ENCODE peak calls at places on chromosomes 2 and 18, in six cellular contexts. N, G, Q, K, A and M are unnamed samples.

GRCh38 chr18:30522288-30522929 is 520.1 kb downstream of the DSC3 start:
- DNase-seq in N (no peak), G (no peak), Q (no peak), K (peak), A (no peak), M (no peak)

GRCh38 chr2:158234497-158234896 is 132.8 kb downstream of the UPP2 start:
- DNase-seq in N (no peak), G (no peak), Q (no peak), K (no peak), A (no peak), M (no peak)

GRCh38 chr2:43038720-43039099 is 187.7 kb downstream of the ZFP36L2 start:
- DNase-seq in N (no peak), G (no peak), Q (no peak), K (no peak), A (no peak), M (no peak)

GRCh38 chr2:53913721-53914120 is 54.0 kb upstream of the GPR75 start:
- DNase-seq in N (no peak), G (peak), Q (no peak), K (no peak), A (no peak), M (no peak)

GRCh38 chr2:197241590-197241989 is 69.0 kb downstream of the ANKRD44 start:
- DNase-seq in N (no peak), G (no peak), Q (no peak), K (no peak), A (no peak), M (no peak)

GRCh38 chr2:230216489-230216888 is 3.3 kb downstream of the SP110 start:
- DNase-seq in N (no peak), G (no peak), Q (no peak), K (no peak), A (no peak), M (no peak)

GRCh38 chr2:157989227-157989626 is 112.4 kb upstream of the UPP2 start:
- DNase-seq in N (no peak), G (no peak), Q (no peak), K (no peak), A (no peak), M (no peak)

GRCh38 chr18:56919190-56919589 is 227.7 kb upstream of the BOD1L2 start:
- DNase-seq in N (no peak), G (no peak), Q (no peak), K (peak), A (no peak), M (no peak)

GRCh38 chr2:232476791-232477190 is 10.8 kb downstream of the ECEL1 start:
- DNase-seq in N (no peak), G (no peak), Q (no peak), K (no peak), A (no peak), M (no peak)

GRCh38 chr2:188974184-188974583 is at the start of gene COL3A1:
- DNase-seq in N (no peak), G (peak), Q (no peak), K (no peak), A (no peak), M (peak)

GRCh38 chr2:147910990-147911473 is 66.2 kb downstream of the ACVR2A start:
- DNase-seq in N (peak), G (peak), Q (peak), K (peak), A (peak), M (peak)

GRCh38 chr2:186690796-186691195 is 3.1 kb upstream of the FAM171B start:
- DNase-seq in N (no peak), G (no peak), Q (no peak), K (no peak), A (peak), M (no peak)

GRCh38 chr2:216008387-216008786 is 5.0 kb downstream of the MREG start:
- DNase-seq in N (no peak), G (no peak), Q (no peak), K (no peak), A (no peak), M (no peak)

GRCh38 chr18:60198063-60198462 is 174.5 kb downstream of the MC4R start:
- DNase-seq in N (no peak), G (peak), Q (no peak), K (no peak), A (no peak), M (no peak)

GRCh38 chr2:224160917-224161316 is 121.8 kb upstream of the SERPINE2 start:
- DNase-seq in N (no peak), G (peak), Q (no peak), K (no peak), A (no peak), M (no peak)

GRCh38 chr2:96161785-96162367 is 16.6 kb upstream of the DUSP2 start:
- DNase-seq in N (no peak), G (no peak), Q (no peak), K (no peak), A (no peak), M (no peak)

GRCh38 chr2:72176281-72176680 is 28.6 kb upstream of the CYP26B1 start:
- DNase-seq in N (no peak), G (no peak), Q (no peak), K (no peak), A (no peak), M (no peak)

GRCh38 chr2:64128943-64129391 is 15.3 kb downstream of the PELI1 start:
- DNase-seq in N (no peak), G (no peak), Q (no peak), K (no peak), A (no peak), M (no peak)

GRCh38 chr2:85954192-85954900 is 65.6 kb upstream of the ST3GAL5 start:
- DNase-seq in N (no peak), G (no peak), Q (no peak), K (no peak), A (no peak), M (no peak)

GRCh38 chr18:42706618-42707017 is 408.9 kb downstream of the RIT2 start:
- DNase-seq in N (peak), G (no peak), Q (no peak), K (peak), A (no peak), M (peak)

GRCh38 chr2:18265614-18266013 is 294.8 kb downstream of the RDH14 start:
- DNase-seq in N (no peak), G (no peak), Q (no peak), K (no peak), A (no peak), M (no peak)

GRCh38 chr2:16626497-16626896 is 39.1 kb downstream of the CYRIA start:
- DNase-seq in N (no peak), G (peak), Q (no peak), K (no peak), A (no peak), M (peak)

GRCh38 chr2:206176128-206176527 is 16.4 kb downstream of the EEF1B2 start:
- DNase-seq in N (no peak), G (peak), Q (no peak), K (no peak), A (no peak), M (no peak)

GRCh38 chr2:85826990-85827878 is 61.6 kb downstream of the ST3GAL5 start:
- DNase-seq in N (peak), G (peak), Q (peak), K (peak), A (peak), M (peak)

GRCh38 chr2:172964511-172964910 is 111.1 kb upstream of the MAP3K20 start:
- DNase-seq in N (no peak), G (peak), Q (no peak), K (no peak), A (no peak), M (no peak)

GRCh38 chr2:23384551-23385349 is at the start of gene KLHL29:
- DNase-seq in N (peak), G (peak), Q (no peak), K (peak), A (peak), M (peak)

GRCh38 chr2:19299032-19299431 is 59.4 kb downstream of the OSR1 start:
- DNase-seq in N (no peak), G (no peak), Q (no peak), K (no peak), A (no peak), M (peak)

GRCh38 chr18:524496-524895 is 24.0 kb upstream of the COLEC12 start:
- DNase-seq in N (no peak), G (peak), Q (no peak), K (no peak), A (peak), M (peak)

GRCh38 chr2:112603731-112604130 is 19.3 kb downstream of the CHCHD5 start:
- DNase-seq in N (no peak), G (no peak), Q (no peak), K (no peak), A (no peak), M (no peak)

GRCh38 chr18:2570772-2571199 is 519 bp downstream of the METTL4 start:
- DNase-seq in N (peak), G (peak), Q (peak), K (peak), A (peak), M (peak)

GRCh38 chr2:189153608-189154007 is 26.0 kb downstream of the COL5A2 start:
- DNase-seq in N (no peak), G (peak), Q (no peak), K (no peak), A (no peak), M (peak)

GRCh38 chr2:172588931-172589330 is 33.0 kb downstream of the PDK1 start:
- DNase-seq in N (no peak), G (no peak), Q (no peak), K (no peak), A (peak), M (no peak)

GRCh38 chr18:75421656-75422055 is 5.8 kb downstream of the SMIM21 start:
- DNase-seq in N (no peak), G (no peak), Q (no peak), K (no peak), A (no peak), M (no peak)

GRCh38 chr18:33022370-33022769 is 249.5 kb upstream of the KLHL14 start:
- DNase-seq in N (no peak), G (no peak), Q (no peak), K (peak), A (no peak), M (no peak)

GRCh38 chr2:46171441-46171953 is 125.7 kb upstream of the EPAS1 start:
- DNase-seq in N (peak), G (peak), Q (peak), K (no peak), A (peak), M (peak)
- TF ChIP-seq EZH2phosphoT487 in N (no peak), G (no peak), Q (no peak), K (no peak), A (no peak), M (no peak)

GRCh38 chr2:74585406-74586182 is 31.1 kb downstream of the DOK1 start:
- DNase-seq in N (no peak), G (no peak), Q (no peak), K (no peak), A (no peak), M (no peak)
- H3K4me2 ChIP-seq in N (no peak), G (peak), Q (no peak), K (peak), A (no peak), M (no peak)

GRCh38 chr2:161426788-161427412 is 10.8 kb downstream of the TBR1 start:
- DNase-seq in N (peak), G (peak), Q (no peak), K (peak), A (no peak), M (no peak)
- TF ChIP-seq EZH2 in N (peak), G (no peak), Q (no peak), K (peak), A (no peak), M (peak)

DNA sequence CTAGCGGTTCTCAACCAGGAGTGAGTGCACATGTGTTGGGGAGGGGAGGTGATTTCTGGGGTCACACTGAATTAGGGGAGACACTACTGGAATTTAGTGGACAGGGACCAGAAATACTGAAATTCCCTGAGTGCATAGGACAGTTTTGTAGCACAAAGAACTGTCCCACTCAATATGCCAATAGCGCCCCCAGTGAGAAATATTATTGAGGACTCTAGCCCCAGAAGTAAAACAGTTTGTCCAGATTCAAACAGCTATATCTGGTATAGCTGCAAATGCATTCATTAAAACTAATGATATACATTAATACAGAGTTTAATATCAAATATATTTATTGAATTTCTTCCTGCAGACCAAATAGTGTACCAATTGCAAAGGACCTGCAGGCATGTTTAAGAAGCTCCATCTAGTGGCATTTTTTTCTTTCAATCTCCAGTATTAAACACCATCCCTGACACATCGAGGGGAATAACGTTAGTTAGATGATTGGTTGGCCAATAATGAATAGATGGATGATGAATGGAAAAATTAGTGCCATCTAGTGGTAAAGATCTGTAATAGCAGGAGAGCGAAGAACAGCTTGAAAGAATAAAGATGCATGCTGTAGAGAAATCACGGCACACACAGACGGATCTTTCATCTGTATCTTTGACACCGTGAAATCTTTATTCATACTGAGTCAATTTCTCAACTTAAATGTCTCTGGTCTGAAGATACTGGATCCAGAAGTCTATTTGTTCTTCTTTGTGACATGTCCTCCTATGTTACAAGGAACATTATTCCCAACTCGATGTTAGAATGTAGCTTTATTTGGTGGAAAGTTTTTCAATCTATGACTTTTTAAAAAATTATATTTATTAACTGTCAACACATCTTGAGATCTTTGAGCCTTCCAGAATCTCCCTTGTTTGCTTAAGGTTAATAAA is 62.5 kb downstream of the DHRS9 start:
- DNase-seq in N (peak), G (peak), Q (peak), K (peak), A (peak), M (peak)
- TF ChIP-seq EZH2phosphoT487 in N (no peak), G (no peak), Q (no peak), K (no peak), A (no peak), M (no peak)

DNA sequence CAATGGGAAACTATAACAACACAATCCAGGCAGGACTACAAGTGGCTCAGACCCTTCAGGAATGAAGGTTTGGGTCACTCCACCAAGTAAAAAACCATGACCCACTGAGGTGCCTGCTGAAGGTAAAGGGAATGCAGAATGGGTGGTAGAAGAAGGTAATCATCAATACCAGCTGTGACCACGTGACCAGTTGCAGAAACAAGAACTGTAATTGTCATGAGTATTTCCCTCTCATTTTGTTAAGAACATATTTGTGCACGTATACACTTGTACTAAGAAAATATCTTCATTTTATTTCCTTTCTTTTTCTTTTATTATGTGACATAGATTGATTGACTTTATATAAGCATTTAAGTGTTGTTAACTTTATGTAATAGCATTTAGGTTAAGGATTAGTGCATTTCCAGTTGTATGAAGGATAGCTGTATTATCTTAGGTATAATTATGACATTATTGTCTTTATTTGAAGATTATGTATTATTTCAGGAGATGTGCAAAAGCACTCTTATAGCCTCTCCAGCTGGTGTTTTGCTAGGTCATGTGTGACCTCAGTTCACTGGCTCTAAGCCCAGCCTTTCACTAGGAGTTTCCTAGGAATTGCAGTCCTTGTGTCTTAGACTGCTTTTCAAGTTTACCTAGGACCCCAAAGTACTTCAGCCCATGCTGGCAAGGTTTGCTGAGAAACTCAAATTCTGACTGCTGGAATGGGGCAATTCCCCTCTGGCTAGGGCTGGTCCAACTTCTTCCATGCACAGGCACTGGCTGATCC is 125.7 kb upstream of the DPP10 start:
- DNase-seq in N (no peak), G (no peak), Q (no peak), K (no peak), A (no peak), M (no peak)
- H3K4me2 ChIP-seq in N (no peak), G (no peak), Q (no peak), K (no peak), A (no peak), M (no peak)

DNA sequence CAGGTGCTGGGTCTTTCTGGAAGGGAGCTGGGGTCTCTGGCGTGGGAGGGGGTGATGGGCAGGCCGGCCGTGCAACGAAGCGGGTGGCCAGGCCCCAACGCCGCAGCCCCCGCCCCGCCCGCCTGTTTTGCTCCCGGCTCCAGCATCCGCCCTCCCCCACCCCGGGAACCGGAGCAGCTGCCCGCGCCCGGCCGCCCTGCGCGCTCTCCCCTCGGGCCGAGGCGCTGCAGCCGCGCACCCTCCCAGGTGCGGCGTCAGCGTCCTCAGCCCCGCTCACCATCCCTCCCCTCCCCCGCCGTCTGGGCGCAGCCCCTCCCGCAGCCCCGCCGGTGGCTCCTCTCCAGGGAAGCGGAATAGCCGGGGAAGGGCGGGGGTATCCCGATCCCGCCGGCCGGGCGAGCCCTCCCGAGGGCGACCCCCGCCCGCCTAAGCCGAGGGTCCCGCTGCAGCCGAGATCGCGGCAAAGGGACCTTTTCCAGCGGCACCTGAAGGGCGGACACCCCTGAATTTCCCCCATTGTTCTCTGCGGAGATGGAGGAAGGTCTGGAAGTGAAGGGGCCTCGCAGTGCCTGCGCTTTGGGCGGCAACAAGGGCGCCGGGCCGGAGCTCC is 510 bp downstream of the KIF1A start:
- DNase-seq in N (peak), G (no peak), Q (no peak), K (peak), A (no peak), M (peak)
- TF ChIP-seq EZH2 in N (peak), G (peak), Q (no peak), K (no peak), A (peak), M (peak)

GRCh38 chr18:39724652-39725051 is 2159.1 kb upstream of the CELF4 start:
- DNase-seq in N (no peak), G (peak), Q (no peak), K (no peak), A (no peak), M (no peak)
- TF ChIP-seq EZH2phosphoT487 in N (no peak), G (no peak), Q (no peak), K (no peak), A (no peak), M (no peak)